ENCODE peak calls at places on chromosomes 3 and 15, in ten cellular contexts. C, A, X, O, Q, R, N, U, B and D are unnamed samples.

GRCh38 chr15:56243117-56243773 is 434 bp downstream of the RFX7 start:
- DNase-seq in Q (peak; percentile 80), X (peak; percentile 67), N (peak; percentile 71), O (peak; percentile 20), A (peak; percentile 53), C (peak; percentile 47), B (peak; percentile 57), R (peak; percentile 56), U (peak; percentile 39), D (peak; percentile 39)

GRCh38 chr3:98901032-98901464 is 447 bp downstream of the DCBLD2 start:
- DNase-seq in O (peak; percentile 35), U (peak; percentile 55), Q (peak; percentile 84), B (peak; percentile 62), R (peak; percentile 58), A (peak; percentile 37), N (peak; percentile 60), X (peak; percentile 82), C (peak; percentile 54), D (peak; percentile 4)

GRCh38 chr15:82132742-82133141 is 86.9 kb upstream of the MEX3B start:
- DNase-seq in X (no peak), C (no peak), R (peak; percentile 51), O (no peak), A (no peak), Q (no peak), B (no peak), N (no peak), U (no peak), D (no peak)

GRCh38 chr15:91793771-91794170 is 59.7 kb upstream of the SLCO3A1 start:
- DNase-seq in X (no peak), A (no peak), C (no peak), U (no peak), B (no peak), N (no peak), O (no peak), Q (no peak), R (no peak), D (no peak)

GRCh38 chr3:97823503-97824004 is 1.7 kb downstream of the CRYBG3 start:
- DNase-seq in R (peak; percentile 19), A (no peak), N (peak; percentile 69), U (no peak), Q (no peak), C (no peak), X (no peak), O (no peak), B (no peak), D (no peak)

GRCh38 chr3:47022540-47023161 is 43.2 kb downstream of the NBEAL2 start:
- DNase-seq in Q (no peak), N (no peak), C (no peak), B (no peak), A (no peak), U (no peak), O (no peak), R (peak; percentile 13), X (no peak), D (no peak)

GRCh38 chr15:74370471-74370870 is 3.0 kb upstream of the CYP11A1 start:
- DNase-seq in R (no peak), O (no peak), X (no peak), N (no peak), C (no peak), Q (no peak), B (no peak), A (peak; percentile 11), U (no peak), D (no peak)

GRCh38 chr15:74209997-74210573 is 7.5 kb upstream of the STRA6 start:
- DNase-seq in N (no peak), A (no peak), Q (no peak), B (no peak), U (no peak), R (peak; percentile 95), O (no peak), C (no peak), X (no peak), D (no peak)

GRCh38 chr3:129304141-129304540 is 25.5 kb downstream of the HMCES start:
- DNase-seq in R (peak; percentile 66), A (no peak), N (no peak), X (no peak), B (no peak), O (no peak), U (no peak), C (no peak), Q (no peak), D (no peak)

GRCh38 chr15:63968122-63968524 is 78.2 kb downstream of the DAPK2 start:
- DNase-seq in C (no peak), A (no peak), R (no peak), B (no peak), Q (peak; percentile 18), O (peak; percentile 57), N (peak; percentile 61), X (no peak), U (no peak), D (no peak)

GRCh38 chr15:76184640-76185020 is 124.8 kb downstream of the TMEM266 start:
- DNase-seq in C (no peak), U (no peak), A (no peak), N (no peak), X (no peak), R (no peak), Q (no peak), B (no peak), O (no peak), D (no peak)

GRCh38 chr15:66848116-66848515 is 146.1 kb downstream of the SMAD6 start:
- DNase-seq in O (no peak), R (no peak), N (no peak), B (no peak), X (no peak), C (no peak), A (no peak), U (no peak), Q (no peak), D (no peak)

GRCh38 chr3:111952086-111952485 is 26.7 kb upstream of the ABHD10 start:
- DNase-seq in Q (no peak), U (no peak), B (no peak), R (no peak), C (no peak), N (no peak), O (no peak), X (no peak), A (no peak), D (no peak)

GRCh38 chr3:42173307-42173706 is 82.2 kb downstream of the TRAK1 start:
- DNase-seq in R (no peak), C (no peak), Q (no peak), N (no peak), X (no peak), B (no peak), U (no peak), O (no peak), A (no peak), D (no peak)

GRCh38 chr3:10164546-10165393 is at the start of gene IRAK2:
- DNase-seq in B (peak; percentile 88), A (peak; percentile 65), U (peak; percentile 71), N (peak; percentile 89), C (peak; percentile 78), O (peak; percentile 39), X (peak; percentile 88), Q (peak; percentile 93), R (peak; percentile 70), D (peak; percentile 50)

GRCh38 chr15:68303560-68304436 is 26.3 kb downstream of the FEM1B start:
- DNase-seq in U (no peak), X (peak; percentile 66), Q (peak; percentile 68), A (no peak), C (no peak), B (no peak), O (peak; percentile 15), N (no peak), R (no peak), D (no peak)

GRCh38 chr3:169241575-169241927 is 422.0 kb downstream of the MECOM start:
- DNase-seq in O (no peak), B (no peak), C (no peak), Q (no peak), U (no peak), N (no peak), A (no peak), X (no peak), R (peak; percentile 89), D (no peak)

GRCh38 chr3:126341755-126342150 is 15.5 kb downstream of the KLF15 start:
- DNase-seq in B (peak; percentile 9), U (no peak), A (peak; percentile 16), X (peak; percentile 61), Q (peak; percentile 41), R (no peak), O (no peak), N (no peak), C (peak; percentile 0), D (no peak)

GRCh38 chr3:130539005-130539404 is 22.0 kb downstream of the COL6A6 start:
- DNase-seq in N (no peak), A (no peak), B (peak; percentile 59), O (no peak), C (peak; percentile 83), Q (no peak), R (peak; percentile 67), U (peak; percentile 63), X (no peak), D (no peak)
- TF ChIP-seq CTCF in N (no peak), A (peak; percentile 51), B (peak; percentile 56), O (peak; percentile 47), C (peak; percentile 95), Q (peak; percentile 63), R (peak; percentile 85), U (peak; percentile 84), X (no peak), D (peak; percentile 26)

GRCh38 chr3:127798716-127799115 is 23.6 kb downstream of the MGLL start:
- DNase-seq in R (no peak), Q (peak; percentile 46), X (peak; percentile 39), O (no peak), C (no peak), N (peak; percentile 36), A (no peak), U (no peak), B (no peak), D (no peak)
- TF ChIP-seq CTCF in R (no peak), Q (no peak), X (no peak), O (no peak), C (no peak), N (no peak), A (no peak), U (no peak), B (no peak), D (no peak)

GRCh38 chr3:177893321-177893720 is 642.9 kb upstream of the KCNMB2 start:
- DNase-seq in U (no peak), X (no peak), C (no peak), Q (no peak), N (no peak), A (no peak), B (no peak), R (no peak), O (no peak), D (no peak)
- TF ChIP-seq CTCF in U (no peak), X (no peak), C (no peak), Q (no peak), N (no peak), A (no peak), B (peak; percentile 37), R (no peak), O (no peak), D (no peak)

DNA sequence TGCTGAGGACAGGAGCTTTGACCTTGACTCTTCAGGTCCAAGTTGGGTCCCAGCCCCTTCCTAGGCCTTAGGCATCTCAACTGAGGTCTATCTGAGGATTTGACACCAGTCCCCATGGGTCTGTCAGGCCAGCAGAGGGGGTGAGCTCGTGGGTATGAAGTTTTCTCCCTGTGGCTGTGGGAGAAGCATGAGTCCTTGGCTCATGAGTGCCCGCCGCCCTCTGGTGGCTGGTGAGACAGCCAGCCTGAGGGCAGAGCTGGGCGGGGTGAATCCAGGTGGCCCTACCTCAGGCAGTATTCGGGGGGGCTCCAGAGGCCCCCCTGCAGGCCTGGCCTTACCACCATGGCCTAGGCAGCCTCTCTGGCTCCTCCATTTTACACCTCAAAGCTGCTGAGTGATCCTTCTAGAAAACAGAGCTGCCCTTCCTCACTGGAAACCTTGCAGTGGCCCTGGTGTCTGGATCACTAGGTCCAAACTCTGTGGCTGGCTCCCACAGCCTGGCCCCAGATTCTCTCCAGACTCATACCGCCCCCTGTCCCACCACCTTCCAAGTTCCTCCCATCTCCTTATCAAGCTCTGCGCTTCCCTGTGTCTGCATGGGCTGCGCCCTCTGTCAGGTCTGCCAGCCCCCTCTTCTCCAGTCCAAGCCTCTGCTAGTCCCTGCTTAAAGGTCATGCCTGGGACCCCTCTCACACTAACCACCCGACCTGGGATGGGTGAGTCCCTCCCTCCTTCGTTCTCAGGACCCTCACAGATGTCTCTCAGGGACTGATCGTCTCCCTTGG is 16.1 kb downstream of the SH2D7 start:
- DNase-seq in N (peak; percentile 92), R (peak; percentile 91), B (peak; percentile 91), A (peak; percentile 84), C (peak; percentile 92), O (peak; percentile 66), Q (peak; percentile 92), X (peak; percentile 90), U (peak; percentile 87), D (peak; percentile 69)
- TF ChIP-seq CTCF in N (peak; percentile 93), R (peak; percentile 96), B (peak; percentile 97), A (peak; percentile 88), C (peak; percentile 98), O (peak; percentile 96), Q (peak; percentile 92), X (peak; percentile 95), U (peak; percentile 84), D (peak; percentile 80)